ENCODE peak calls at places on chromosomes 7 and 10, in seven cellular contexts. F, T, Q, O, Y, E and S are unnamed samples. For H3K9me3, the result is how much of the 10 kb centered on the place peaks cover.

GRCh38 chr7:131071786-131072504 is 255.7 kb upstream of the MKLN1 start:
- DNase-seq in F (no peak), T (no peak), Q (no peak), O (no peak), Y (no peak), E (peak), S (no peak)

GRCh38 chr7:12674861-12675260 is 12.6 kb upstream of the ARL4A start:
- DNase-seq in F (peak), T (no peak), Q (no peak), O (no peak), Y (no peak), E (peak), S (no peak)

GRCh38 chr7:100965723-100966541 is 3.4 kb upstream of the MUC12 start:
- DNase-seq in F (peak), T (peak), Q (peak), O (no peak), Y (peak), E (peak), S (peak)

GRCh38 chr10:29026065-29026797 is 262.6 kb upstream of the LYZL1 start:
- DNase-seq in F (no peak), T (no peak), Q (no peak), O (no peak), Y (no peak), E (no peak), S (no peak)

GRCh38 chr7:21771261-21771660 is 174.4 kb downstream of the CDCA7L start:
- DNase-seq in F (no peak), T (no peak), Q (no peak), O (no peak), Y (no peak), E (no peak), S (no peak)

GRCh38 chr7:32299133-32299702 is 191.0 kb downstream of the LSM5 start:
- DNase-seq in F (no peak), T (no peak), Q (no peak), O (peak), Y (no peak), E (peak), S (no peak)

GRCh38 chr10:32004161-32004591 is 52.0 kb downstream of the KIF5B start:
- DNase-seq in F (no peak), T (no peak), Q (no peak), O (no peak), Y (no peak), E (peak), S (no peak)

GRCh38 chr10:103564799-103565365 is 71.4 kb downstream of the NEURL1 start:
- DNase-seq in F (no peak), T (peak), Q (no peak), O (no peak), Y (no peak), E (no peak), S (no peak)

GRCh38 chr7:136033413-136034031 is 56.4 kb upstream of the MTPN start:
- DNase-seq in F (no peak), T (no peak), Q (no peak), O (no peak), Y (no peak), E (peak), S (no peak)

GRCh38 chr10:103193107-103193819 is at the start of gene NT5C2:
- DNase-seq in F (peak), T (peak), Q (peak), O (peak), Y (peak), E (peak), S (peak)

GRCh38 chr10:88205842-88206446 is 342.5 kb downstream of the PTEN start:
- DNase-seq in F (no peak), T (no peak), Q (no peak), O (no peak), Y (no peak), E (no peak), S (no peak)

GRCh38 chr10:15046626-15047025 is 2.9 kb downstream of the OLAH start:
- DNase-seq in F (no peak), T (no peak), Q (no peak), O (no peak), Y (no peak), E (no peak), S (no peak)

GRCh38 chr7:34143397-34143796 is 238.1 kb downstream of the BMPER start:
- DNase-seq in F (no peak), T (no peak), Q (no peak), O (no peak), Y (no peak), E (no peak), S (no peak)

GRCh38 chr10:74770400-74770799 is 56.0 kb upstream of the KAT6B start:
- DNase-seq in F (no peak), T (no peak), Q (no peak), O (no peak), Y (no peak), E (no peak), S (no peak)

DNA sequence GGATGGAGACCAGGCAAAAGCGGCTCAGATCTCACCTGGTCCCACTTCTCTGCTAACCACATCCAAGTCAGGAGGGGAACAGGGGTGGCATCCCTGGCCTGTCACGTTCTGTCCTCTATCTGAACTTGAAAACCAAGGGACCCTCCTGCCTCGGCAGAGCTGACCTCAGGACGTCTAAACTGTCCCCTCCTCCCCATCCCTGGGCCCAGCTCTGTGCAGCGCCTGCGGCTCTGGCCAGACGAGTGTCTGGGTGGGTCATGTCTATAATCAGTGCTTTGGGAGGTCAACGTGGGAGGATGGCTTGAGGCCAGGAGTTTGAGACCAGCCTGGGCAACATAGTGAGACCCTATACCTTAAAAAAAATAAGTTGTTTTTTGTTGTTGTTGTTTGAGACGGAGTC is 70.0 kb upstream of the ZNF479 start:
- DNase-seq in F (no peak), T (no peak), Q (peak), O (no peak), Y (peak), E (no peak), S (no peak)
- H3K9me3 ChIP-seq in F (under half), T (under half), Q (under half), O (under half), Y (under half), E (under half), S (under half)

DNA sequence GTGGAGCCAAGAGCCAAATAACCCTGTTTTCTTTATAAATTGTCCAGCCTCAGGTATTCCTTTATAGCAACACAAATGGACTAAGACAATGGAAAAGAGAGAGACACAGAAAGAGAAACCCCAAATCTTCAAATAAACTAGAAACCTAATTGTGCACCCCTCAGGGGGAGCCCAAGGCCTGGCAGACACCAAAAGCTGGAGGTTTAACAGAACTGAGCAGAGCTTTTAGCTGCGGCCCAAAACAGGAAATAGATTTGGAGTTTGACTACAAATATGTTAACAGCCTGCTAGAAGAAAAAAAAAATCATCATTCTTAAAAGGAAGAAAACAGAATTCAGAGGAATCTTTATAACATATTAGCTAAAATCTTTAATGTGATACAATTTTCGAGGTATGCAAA is 1135.0 kb downstream of the GATA3 start:
- DNase-seq in F (peak), T (no peak), Q (no peak), O (no peak), Y (no peak), E (no peak), S (no peak)
- H3K9me3 ChIP-seq in F (under half), T (under half), Q (under half), O (under half), Y (under half), E (under half), S (under half)

DNA sequence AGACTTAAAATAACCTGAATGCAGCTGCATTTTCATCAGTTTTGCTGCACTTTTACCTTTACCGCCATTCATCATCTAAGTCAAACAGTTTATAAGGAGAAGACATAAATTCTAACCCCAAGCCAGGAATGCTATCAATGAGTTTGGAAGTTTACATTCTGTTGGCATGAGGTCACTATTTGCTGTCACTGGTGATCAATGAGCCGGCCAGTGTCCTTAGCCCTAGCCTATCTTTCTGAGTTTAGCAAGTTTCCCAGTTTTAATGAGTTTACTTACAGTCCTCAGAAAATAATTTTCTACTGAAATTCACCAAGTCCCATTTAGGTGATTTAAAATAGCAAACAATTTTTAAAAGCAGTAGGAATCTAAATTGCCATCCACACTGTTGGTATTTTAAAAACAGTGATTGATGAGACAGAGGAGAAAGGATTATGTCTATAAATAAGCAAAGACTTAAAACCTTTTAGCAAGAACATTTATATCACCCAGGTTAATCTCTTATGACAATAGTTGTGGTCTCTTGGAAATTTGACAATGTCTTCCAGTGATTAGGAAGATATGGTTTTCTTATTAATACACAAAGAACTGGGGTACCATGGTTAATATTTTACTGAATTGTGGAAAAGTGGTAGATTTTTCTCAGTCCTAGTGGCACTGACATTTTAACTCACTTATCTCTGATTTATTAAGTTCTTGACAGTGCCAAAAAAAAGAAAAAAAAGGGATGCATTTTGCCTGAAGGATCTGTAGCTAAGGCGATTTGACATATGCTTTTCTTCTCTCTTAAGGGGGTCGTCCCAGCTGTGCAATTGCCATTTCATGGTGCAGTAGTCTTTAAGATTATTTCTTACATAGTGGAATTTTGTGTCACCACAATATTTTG is 443.4 kb upstream of the ANKRD30A start:
- DNase-seq in F (no peak), T (no peak), Q (no peak), O (no peak), Y (no peak), E (no peak), S (no peak)
- H3K9me3 ChIP-seq in F (under half), T (under half), Q (under half), O (under half), Y (under half), E (under half), S (under half)

GRCh38 chr10:119078422-119079179 is 2.0 kb downstream of the EIF3A start:
- DNase-seq in F (no peak), T (no peak), Q (no peak), O (no peak), Y (no peak), E (no peak), S (no peak)
- H3K9me3 ChIP-seq in F (under half), T (under half), Q (under half), O (under half), Y (under half), E (under half), S (under half)

DNA sequence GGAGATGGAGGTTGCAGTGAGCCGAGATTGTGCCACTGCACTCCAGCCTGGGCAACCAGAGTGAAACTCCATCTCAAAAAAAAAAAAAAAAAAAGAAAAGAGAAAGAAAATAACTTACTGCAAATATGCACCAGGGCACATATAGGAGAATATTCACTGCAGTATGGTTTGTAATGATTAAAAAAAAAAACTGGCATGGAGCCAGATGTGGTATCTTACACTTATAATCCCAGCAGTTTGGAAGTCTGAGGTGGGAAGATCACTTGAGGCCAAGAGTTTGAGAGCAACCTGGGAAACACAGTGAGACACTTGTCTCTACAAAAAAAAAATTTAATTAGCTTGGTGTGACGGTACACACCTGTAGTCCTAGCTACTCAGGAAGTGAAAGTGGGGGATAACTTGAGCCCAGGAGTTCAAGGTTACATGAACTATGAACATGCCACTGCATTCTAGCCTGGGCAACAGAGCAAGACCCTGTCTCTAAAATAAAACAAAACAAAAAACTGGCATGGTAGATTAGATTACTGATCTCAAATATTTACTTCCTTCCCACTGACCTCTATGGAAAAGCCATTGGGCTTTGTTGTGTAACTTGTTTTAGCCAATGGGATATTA is 85.6 kb downstream of the MICU1 start:
- DNase-seq in F (no peak), T (no peak), Q (no peak), O (no peak), Y (no peak), E (no peak), S (no peak)
- H3K9me3 ChIP-seq in F (under half), T (under half), Q (under half), O (under half), Y (under half), E (under half), S (under half)

GRCh38 chr7:127675716-127676115 is 23.7 kb downstream of the SND1 start:
- DNase-seq in F (no peak), T (no peak), Q (no peak), O (no peak), Y (no peak), E (no peak), S (no peak)

GRCh38 chr7:127671341-127671740 is 19.3 kb downstream of the SND1 start:
- DNase-seq in F (no peak), T (no peak), Q (no peak), O (no peak), Y (no peak), E (no peak), S (no peak)

GRCh38 chr7:127674361-127674760 is 22.4 kb downstream of the SND1 start:
- DNase-seq in F (no peak), T (no peak), Q (no peak), O (no peak), Y (no peak), E (no peak), S (no peak)

GRCh38 chr7:127677433-127678230 is 25.6 kb downstream of the SND1 start:
- DNase-seq in F (no peak), T (no peak), Q (no peak), O (no peak), Y (no peak), E (no peak), S (no peak)

GRCh38 chr7:127673902-127674301 is 21.9 kb downstream of the SND1 start:
- DNase-seq in F (no peak), T (no peak), Q (no peak), O (no peak), Y (no peak), E (no peak), S (no peak)
- H3K9me3 ChIP-seq in F (under half), T (under half), Q (under half), O (under half), Y (under half), E (under half), S (under half)

GRCh38 chr7:157614457-157615020 is 277.7 kb downstream of the DNAJB6 start:
- DNase-seq in F (no peak), T (no peak), Q (no peak), O (no peak), Y (no peak), E (no peak), S (no peak)

GRCh38 chr7:157612009-157612663 is 275.3 kb downstream of the DNAJB6 start:
- DNase-seq in F (no peak), T (no peak), Q (no peak), O (no peak), Y (no peak), E (no peak), S (no peak)

GRCh38 chr7:157612664-157613561 is 276.1 kb downstream of the DNAJB6 start:
- DNase-seq in F (peak), T (no peak), Q (no peak), O (no peak), Y (peak), E (no peak), S (peak)

GRCh38 chr7:157615101-157615817 is 278.5 kb downstream of the DNAJB6 start:
- DNase-seq in F (peak), T (no peak), Q (no peak), O (no peak), Y (no peak), E (peak), S (no peak)

GRCh38 chr7:157613575-157614322 is 276.9 kb downstream of the DNAJB6 start:
- DNase-seq in F (no peak), T (no peak), Q (no peak), O (no peak), Y (no peak), E (no peak), S (no peak)
- H3K9me3 ChIP-seq in F (under half), T (under half), Q (under half), O (under half), Y (under half), E (under half), S (under half)

DNA sequence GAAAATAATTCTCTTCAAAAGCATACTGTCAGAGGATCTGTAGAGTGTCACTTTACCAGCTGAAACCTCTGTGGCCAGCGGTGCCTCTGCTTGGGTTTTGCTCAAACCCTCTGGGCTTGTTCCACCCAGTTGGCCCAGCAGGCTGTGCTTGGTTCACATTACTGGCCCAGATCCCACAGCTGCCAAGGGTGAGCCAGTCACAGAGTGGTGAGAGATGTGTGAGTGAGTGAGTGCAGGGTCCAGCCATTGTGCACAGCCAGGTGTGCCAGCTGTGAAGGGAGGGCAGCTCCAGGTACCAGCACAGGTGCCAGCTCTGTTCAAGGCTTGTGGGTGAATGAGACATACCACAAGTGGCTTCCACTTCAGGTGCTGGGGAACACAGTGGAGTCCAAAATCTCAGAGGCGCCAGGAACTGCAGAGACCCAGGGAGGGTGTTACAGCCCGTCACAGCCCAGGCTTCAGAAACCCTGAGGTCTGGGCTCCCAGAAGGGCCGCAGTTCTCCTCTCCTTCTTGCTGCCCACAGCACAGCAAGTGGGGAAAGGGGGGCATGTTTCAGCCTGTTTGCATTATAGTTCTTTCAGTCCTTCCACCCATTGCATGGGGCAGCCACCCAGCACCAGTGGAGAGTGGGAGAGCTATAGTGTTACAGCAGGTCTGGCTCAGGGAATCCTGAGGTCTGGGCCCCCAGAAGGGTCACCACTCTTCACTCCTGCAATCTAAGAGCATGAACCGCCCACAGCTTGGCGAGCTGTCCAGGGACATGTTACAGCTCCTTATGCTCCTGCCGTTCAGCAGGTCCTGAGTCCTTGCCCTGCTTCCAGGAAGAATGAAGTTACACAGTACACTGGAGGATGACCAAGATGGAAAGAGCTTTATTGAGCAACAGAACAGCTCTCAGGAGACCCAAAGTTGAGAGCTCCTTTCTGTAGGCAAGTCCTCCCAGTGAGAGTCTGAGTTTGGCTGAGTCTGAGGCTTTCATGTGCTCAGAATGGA is 931.7 kb upstream of the SORCS1 start:
- DNase-seq in F (no peak), T (no peak), Q (no peak), O (no peak), Y (peak), E (peak), S (no peak)
- H3K9me3 ChIP-seq in F (under half), T (under half), Q (under half), O (under half), Y (under half), E (under half), S (under half)

GRCh38 chr7:57404343-57404966 is 45.5 kb upstream of the ZNF716 start:
- DNase-seq in F (no peak), T (no peak), Q (no peak), O (no peak), Y (no peak), E (peak), S (no peak)
- H3K9me3 ChIP-seq in F (under half), T (under half), Q (under half), O (under half), Y (half or more), E (under half), S (under half)

GRCh38 chr7:155706376-155706775 is 61.9 kb downstream of the RBM33 start:
- DNase-seq in F (no peak), T (no peak), Q (no peak), O (no peak), Y (no peak), E (no peak), S (no peak)
- H3K9me3 ChIP-seq in F (under half), T (under half), Q (under half), O (under half), Y (under half), E (under half), S (under half)